ENCODE peak calls at places on chromosomes 12 and 14, in five cellular contexts. One of them, this sample, is unnamed.

GRCh38 chr12:20778969-20779368 is 31.5 kb upstream of the SLCO1B3 start:
- DNase-seq in IMR-90: no peak
- DNase-seq in erythroblast: no peak
- DNase-seq in GM12892: no peak
- DNase-seq in HepG2: no peak
- DNase-seq in this sample: no peak

GRCh38 chr12:8667280-8667679 is 4.7 kb upstream of the MFAP5 start:
- DNase-seq in IMR-90: no peak
- DNase-seq in erythroblast: no peak
- DNase-seq in GM12892: no peak
- DNase-seq in HepG2: no peak
- DNase-seq in this sample: no peak

GRCh38 chr14:91396959-91397815 is 20.4 kb downstream of the CCDC88C start:
- DNase-seq in IMR-90: no peak
- DNase-seq in erythroblast: peak; percentile 39
- DNase-seq in GM12892: peak; percentile 89
- DNase-seq in HepG2: no peak
- DNase-seq in this sample: no peak

GRCh38 chr14:105853089-105853906 is 326.9 kb downstream of the TMEM121 start:
- DNase-seq in IMR-90: no peak
- DNase-seq in erythroblast: no peak
- DNase-seq in GM12892: no peak
- DNase-seq in HepG2: no peak
- DNase-seq in this sample: no peak

GRCh38 chr12:118537481-118537917 is 161.1 kb downstream of the SUDS3 start:
- DNase-seq in IMR-90: no peak
- DNase-seq in erythroblast: no peak
- DNase-seq in GM12892: no peak
- DNase-seq in HepG2: no peak
- DNase-seq in this sample: no peak

GRCh38 chr12:28114488-28114887 is 75.8 kb upstream of the CCDC91 start:
- DNase-seq in IMR-90: peak; percentile 51
- DNase-seq in erythroblast: no peak
- DNase-seq in GM12892: no peak
- DNase-seq in HepG2: no peak
- DNase-seq in this sample: peak; percentile 2

GRCh38 chr12:5872745-5873144 is 72.3 kb downstream of the ANO2 start:
- DNase-seq in IMR-90: peak; percentile 20
- DNase-seq in erythroblast: peak; percentile 2
- DNase-seq in GM12892: no peak
- DNase-seq in HepG2: peak; percentile 12
- DNase-seq in this sample: peak; percentile 25

GRCh38 chr14:28902930-28903329 is 136.3 kb downstream of the FOXG1 start:
- DNase-seq in IMR-90: no peak
- DNase-seq in erythroblast: no peak
- DNase-seq in GM12892: no peak
- DNase-seq in HepG2: no peak
- DNase-seq in this sample: no peak

GRCh38 chr14:105169776-105170655 is 1.4 kb upstream of the JAG2 start:
- DNase-seq in IMR-90: no peak
- DNase-seq in erythroblast: no peak
- DNase-seq in GM12892: no peak
- DNase-seq in HepG2: no peak
- DNase-seq in this sample: no peak

GRCh38 chr12:49893753-49894752 is 9.6 kb downstream of the FAIM2 start:
- DNase-seq in IMR-90: peak; percentile 19
- DNase-seq in erythroblast: peak; percentile 43
- DNase-seq in GM12892: no peak
- DNase-seq in HepG2: no peak
- DNase-seq in this sample: peak; percentile 42

GRCh38 chr12:111645433-111645832 is 40.3 kb downstream of the BRAP start:
- DNase-seq in IMR-90: peak; percentile 71
- DNase-seq in erythroblast: no peak
- DNase-seq in GM12892: no peak
- DNase-seq in HepG2: no peak
- DNase-seq in this sample: peak; percentile 52

GRCh38 chr12:64072946-64073345 is 149.2 kb downstream of the KICS2 start:
- DNase-seq in IMR-90: no peak
- DNase-seq in erythroblast: no peak
- DNase-seq in GM12892: no peak
- DNase-seq in HepG2: no peak
- DNase-seq in this sample: no peak

GRCh38 chr14:64719601-64720000 is 15.4 kb downstream of the PLEKHG3 start:
- DNase-seq in IMR-90: no peak
- DNase-seq in erythroblast: no peak
- DNase-seq in GM12892: no peak
- DNase-seq in HepG2: no peak
- DNase-seq in this sample: no peak

GRCh38 chr14:97824218-97824617 is 1027.0 kb downstream of the VRK1 start:
- DNase-seq in IMR-90: no peak
- DNase-seq in erythroblast: no peak
- DNase-seq in GM12892: no peak
- DNase-seq in HepG2: no peak
- DNase-seq in this sample: no peak

GRCh38 chr14:106308839-106309389 is 782.5 kb downstream of the TMEM121 start:
- DNase-seq in IMR-90: no peak
- DNase-seq in erythroblast: peak; percentile 90
- DNase-seq in GM12892: peak; percentile 35
- DNase-seq in HepG2: peak; percentile 35
- DNase-seq in this sample: no peak

GRCh38 chr14:58298880-58299664 is 717 bp downstream of the ARID4A start:
- DNase-seq in IMR-90: no peak
- DNase-seq in erythroblast: peak; percentile 76
- DNase-seq in GM12892: peak; percentile 27
- DNase-seq in HepG2: no peak
- DNase-seq in this sample: peak; percentile 4

GRCh38 chr12:53347905-53348304 is 11.8 kb upstream of the SP7 start:
- DNase-seq in IMR-90: no peak
- DNase-seq in erythroblast: no peak
- DNase-seq in GM12892: no peak
- DNase-seq in HepG2: no peak
- DNase-seq in this sample: no peak

GRCh38 chr12:79275631-79276030 is 411.1 kb downstream of the SYT1 start:
- DNase-seq in IMR-90: peak; percentile 44
- DNase-seq in erythroblast: no peak
- DNase-seq in GM12892: no peak
- DNase-seq in HepG2: no peak
- DNase-seq in this sample: no peak

GRCh38 chr14:96100171-96101064 is 61.3 kb downstream of the C14orf132 start:
- DNase-seq in IMR-90: peak; percentile 83
- DNase-seq in erythroblast: peak; percentile 71
- DNase-seq in GM12892: peak; percentile 45
- DNase-seq in HepG2: peak; percentile 60
- DNase-seq in this sample: peak; percentile 82

GRCh38 chr12:32726286-32726685 is 29.4 kb downstream of the YARS2 start:
- DNase-seq in IMR-90: no peak
- DNase-seq in erythroblast: no peak
- DNase-seq in GM12892: no peak
- DNase-seq in HepG2: no peak
- DNase-seq in this sample: no peak

GRCh38 chr14:85587152-85587697 is 57.3 kb downstream of the FLRT2 start:
- DNase-seq in IMR-90: peak; percentile 63
- DNase-seq in erythroblast: no peak
- DNase-seq in GM12892: no peak
- DNase-seq in HepG2: no peak
- DNase-seq in this sample: peak; percentile 10

GRCh38 chr14:60506985-60507829 is 1.7 kb upstream of the SIX6 start:
- DNase-seq in IMR-90: no peak
- DNase-seq in erythroblast: no peak
- DNase-seq in GM12892: no peak
- DNase-seq in HepG2: no peak
- DNase-seq in this sample: no peak

GRCh38 chr12:24839268-24839791 is 109.6 kb downstream of the BCAT1 start:
- DNase-seq in IMR-90: no peak
- DNase-seq in erythroblast: no peak
- DNase-seq in GM12892: peak; percentile 5
- DNase-seq in HepG2: no peak
- DNase-seq in this sample: no peak

GRCh38 chr14:23751591-23751990 is 115.4 kb downstream of the DHRS2 start:
- DNase-seq in IMR-90: no peak
- DNase-seq in erythroblast: no peak
- DNase-seq in GM12892: no peak
- DNase-seq in HepG2: no peak
- DNase-seq in this sample: no peak

GRCh38 chr14:20630340-20631022 is 11.0 kb downstream of the OR6S1 start:
- DNase-seq in IMR-90: peak; percentile 58
- DNase-seq in erythroblast: peak; percentile 51
- DNase-seq in GM12892: no peak
- DNase-seq in HepG2: peak; percentile 81
- DNase-seq in this sample: no peak

GRCh38 chr12:119423285-119423684 is 88.8 kb downstream of the CCDC60 start:
- DNase-seq in IMR-90: no peak
- DNase-seq in erythroblast: peak; percentile 5
- DNase-seq in GM12892: no peak
- DNase-seq in HepG2: no peak
- DNase-seq in this sample: no peak

GRCh38 chr14:90490727-90491050 is 93.9 kb downstream of the CALM1 start:
- DNase-seq in IMR-90: no peak
- DNase-seq in erythroblast: no peak
- DNase-seq in GM12892: no peak
- DNase-seq in HepG2: no peak
- DNase-seq in this sample: no peak

GRCh38 chr14:91749857-91750256 is 18.0 kb upstream of the CATSPERB start:
- DNase-seq in IMR-90: no peak
- DNase-seq in erythroblast: no peak
- DNase-seq in GM12892: no peak
- DNase-seq in HepG2: no peak
- DNase-seq in this sample: no peak

GRCh38 chr12:110179291-110179690 is 55.1 kb downstream of the IFT81 start:
- DNase-seq in IMR-90: peak; percentile 69
- DNase-seq in erythroblast: no peak
- DNase-seq in GM12892: no peak
- DNase-seq in HepG2: no peak
- DNase-seq in this sample: no peak

GRCh38 chr12:124740691-124741137 is 123.0 kb downstream of the SCARB1 start:
- DNase-seq in IMR-90: peak; percentile 66
- DNase-seq in erythroblast: no peak
- DNase-seq in GM12892: no peak
- DNase-seq in HepG2: peak; percentile 71
- DNase-seq in this sample: peak; percentile 67

GRCh38 chr14:72925171-72925759 is 999 bp upstream of the DCAF4 start:
- DNase-seq in IMR-90: no peak
- DNase-seq in erythroblast: no peak
- DNase-seq in GM12892: no peak
- DNase-seq in HepG2: peak; percentile 15
- DNase-seq in this sample: no peak
- TF ChIP-seq POLR2A in IMR-90: no peak
- TF ChIP-seq POLR2A in erythroblast: no peak
- TF ChIP-seq POLR2A in GM12892: no peak
- TF ChIP-seq POLR2A in HepG2: no peak
- TF ChIP-seq POLR2A in this sample: no peak

DNA sequence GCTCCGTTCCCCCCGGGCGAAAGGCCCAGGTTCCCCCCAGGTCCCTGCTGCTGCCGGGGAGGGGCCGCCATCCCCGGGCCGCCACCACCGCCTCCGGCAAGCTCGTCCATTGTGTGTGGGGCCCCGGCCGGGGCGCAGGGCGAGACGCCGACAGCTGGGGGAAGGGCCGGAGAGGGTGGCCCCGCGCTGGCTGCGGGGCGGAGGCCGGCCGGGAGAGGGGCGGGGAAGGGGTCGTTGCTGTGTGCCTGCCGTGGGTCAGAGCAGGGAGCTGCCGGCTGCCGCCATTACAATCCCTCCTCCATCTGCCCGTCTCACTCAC is at the start of gene STRN3:
- DNase-seq in IMR-90: no peak
- DNase-seq in erythroblast: no peak
- DNase-seq in GM12892: no peak
- DNase-seq in HepG2: no peak
- DNase-seq in this sample: no peak
- TF ChIP-seq POLR2A in IMR-90: peak; percentile 68
- TF ChIP-seq POLR2A in erythroblast: no peak
- TF ChIP-seq POLR2A in GM12892: peak; percentile 57
- TF ChIP-seq POLR2A in HepG2: no peak
- TF ChIP-seq POLR2A in this sample: peak; percentile 46

GRCh38 chr12:65951697-65952096 is 127.4 kb downstream of the HMGA2 start:
- DNase-seq in IMR-90: no peak
- DNase-seq in erythroblast: no peak
- DNase-seq in GM12892: no peak
- DNase-seq in HepG2: no peak
- DNase-seq in this sample: no peak
- TF ChIP-seq POLR2A in IMR-90: no peak
- TF ChIP-seq POLR2A in erythroblast: no peak
- TF ChIP-seq POLR2A in GM12892: no peak
- TF ChIP-seq POLR2A in HepG2: no peak
- TF ChIP-seq POLR2A in this sample: no peak

GRCh38 chr12:106954462-106955376 is 988 bp upstream of the TMEM263 start:
- DNase-seq in IMR-90: peak; percentile 29
- DNase-seq in erythroblast: peak; percentile 38
- DNase-seq in GM12892: no peak
- DNase-seq in HepG2: no peak
- DNase-seq in this sample: no peak

GRCh38 chr12:106957617-106958016 is 1.9 kb downstream of the TMEM263 start:
- DNase-seq in IMR-90: no peak
- DNase-seq in erythroblast: peak; percentile 6
- DNase-seq in GM12892: no peak
- DNase-seq in HepG2: no peak
- DNase-seq in this sample: no peak

GRCh38 chr12:106955377-106956047 is at the start of gene TMEM263:
- DNase-seq in IMR-90: peak; percentile 95
- DNase-seq in erythroblast: peak; percentile 95
- DNase-seq in GM12892: peak; percentile 84
- DNase-seq in HepG2: peak; percentile 91
- DNase-seq in this sample: peak; percentile 88

GRCh38 chr12:106953352-106954260 is 2.1 kb upstream of the TMEM263 start:
- DNase-seq in IMR-90: peak; percentile 4
- DNase-seq in erythroblast: no peak
- DNase-seq in GM12892: no peak
- DNase-seq in HepG2: no peak
- DNase-seq in this sample: no peak

DNA sequence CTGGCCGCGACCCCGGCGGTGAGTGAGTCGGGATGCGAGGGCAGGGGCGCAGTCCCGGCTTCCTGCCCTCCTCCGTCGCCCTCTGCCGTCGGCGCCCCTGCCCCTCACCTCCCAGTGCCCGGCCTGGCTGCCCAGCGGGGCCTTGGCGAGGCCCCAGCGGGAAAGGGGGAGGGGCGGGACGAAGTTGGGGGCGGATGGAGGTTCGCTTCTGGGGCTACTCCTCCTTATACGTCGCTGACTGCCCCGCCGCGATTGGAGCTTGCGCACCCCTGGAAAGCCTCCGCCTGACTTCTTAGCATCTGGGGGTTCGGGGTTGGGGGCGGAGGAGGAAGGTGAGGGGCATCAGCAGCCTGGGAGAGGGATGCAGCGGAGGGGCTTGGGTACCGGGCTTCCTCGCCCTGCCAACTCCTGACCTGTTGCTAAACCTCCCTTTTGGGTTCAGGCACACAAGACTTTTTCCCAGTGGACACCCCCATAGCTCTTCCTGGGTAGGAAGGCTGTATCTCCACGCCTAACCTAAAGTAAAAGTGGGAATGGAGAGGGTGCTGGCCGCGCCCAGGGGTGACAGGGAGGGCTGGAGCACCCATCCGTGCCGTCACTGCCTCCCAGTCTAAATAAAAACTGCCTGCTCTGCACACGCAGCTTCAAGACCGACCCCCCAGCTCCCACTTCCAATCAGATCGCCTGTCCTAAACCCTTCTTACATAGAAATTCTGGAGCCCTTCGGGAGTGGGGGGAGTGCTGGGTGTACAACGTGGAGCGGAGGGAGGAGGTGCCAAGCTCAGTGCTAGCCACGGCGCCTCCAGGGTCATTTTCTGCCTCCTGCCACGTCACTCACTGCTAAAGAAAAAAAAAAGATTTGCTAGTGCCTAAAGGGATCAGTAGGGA is 585 bp downstream of the TMEM263 start:
- DNase-seq in IMR-90: peak; percentile 90
- DNase-seq in erythroblast: peak; percentile 73
- DNase-seq in GM12892: peak; percentile 46
- DNase-seq in HepG2: peak; percentile 87
- DNase-seq in this sample: peak; percentile 57
- TF ChIP-seq POLR2A in IMR-90: peak; percentile 88
- TF ChIP-seq POLR2A in erythroblast: peak; percentile 26
- TF ChIP-seq POLR2A in GM12892: no peak
- TF ChIP-seq POLR2A in HepG2: peak; percentile 85
- TF ChIP-seq POLR2A in this sample: peak; percentile 63